ENCODE peak calls at places on chromosomes 6 and 20, in ten cellular contexts. H, E, G, Z, M, W, J, F, I and K are unnamed samples.

GRCh38 chr6:116695398-116695797 is 14.4 kb downstream of the KPNA5 start:
- DNase-seq in H (no peak), Z (no peak), I (no peak), W (no peak), E (no peak), G (no peak), M (no peak), J (no peak), F (no peak), K (no peak)

GRCh38 chr6:39493174-39493573 is 170.7 kb upstream of the KCNK16 start:
- DNase-seq in F (no peak), E (no peak), G (no peak), I (no peak), W (no peak), Z (no peak), H (no peak), M (no peak), J (no peak), K (no peak)

GRCh38 chr20:51864967-51865366 is 62.6 kb upstream of the SALL4 start:
- DNase-seq in H (no peak), F (no peak), I (no peak), Z (no peak), E (no peak), M (no peak), J (no peak), W (no peak), G (no peak), K (no peak)

GRCh38 chr6:162301128-162301527 is 426.4 kb downstream of the PRKN start:
- DNase-seq in I (no peak), F (no peak), M (no peak), W (no peak), G (no peak), J (no peak), E (no peak), Z (no peak), H (no peak), K (no peak)

GRCh38 chr6:76706566-76706965 is 634.1 kb upstream of the IMPG1 start:
- DNase-seq in H (no peak), F (no peak), J (no peak), W (no peak), I (no peak), Z (no peak), G (no peak), M (no peak), E (no peak), K (no peak)

GRCh38 chr6:113299526-113299925 is 557.6 kb upstream of the MARCKS start:
- DNase-seq in J (no peak), I (no peak), M (no peak), G (no peak), H (no peak), W (peak), E (no peak), Z (no peak), F (no peak), K (no peak)

GRCh38 chr6:94510877-94511276 is 1066.5 kb upstream of the MANEA start:
- DNase-seq in H (no peak), F (no peak), M (no peak), G (no peak), Z (no peak), E (no peak), I (no peak), W (no peak), J (no peak), K (no peak)

GRCh38 chr6:155314773-155315515 is 660 bp upstream of the TFB1M start:
- DNase-seq in F (peak), E (peak), H (no peak), G (no peak), I (peak), J (peak), M (peak), W (peak), Z (peak), K (peak)

GRCh38 chr6:158222066-158222465 is 53.9 kb downstream of the GTF2H5 start:
- DNase-seq in Z (no peak), H (no peak), G (no peak), J (no peak), E (no peak), W (no peak), I (no peak), M (no peak), F (no peak), K (no peak)

GRCh38 chr6:48476257-48476656 is 365.3 kb upstream of the PTCHD4 start:
- DNase-seq in W (peak), J (no peak), Z (no peak), F (peak), I (no peak), H (no peak), E (no peak), M (no peak), G (no peak), K (no peak)

GRCh38 chr20:51211191-51211590 is 188.3 kb upstream of the KCNG1 start:
- DNase-seq in M (no peak), J (no peak), W (no peak), Z (no peak), G (no peak), F (no peak), E (no peak), I (no peak), H (peak), K (peak)

GRCh38 chr20:2751868-2752630 is 48.4 kb downstream of the CPXM1 start:
- DNase-seq in H (peak), I (peak), M (peak), J (peak), Z (no peak), F (peak), G (peak), W (no peak), E (no peak), K (peak)

GRCh38 chr6:37628611-37629320 is 68.9 kb downstream of the MDGA1 start:
- DNase-seq in I (no peak), M (no peak), G (no peak), E (no peak), Z (no peak), H (no peak), J (no peak), W (peak), F (no peak), K (no peak)

GRCh38 chr6:152127429-152128165 is 320.1 kb downstream of the ESR1 start:
- DNase-seq in H (no peak), E (no peak), I (no peak), J (no peak), M (no peak), W (no peak), G (no peak), Z (no peak), F (no peak), K (no peak)

GRCh38 chr20:41650221-41650948 is 32.2 kb upstream of the CHD6 start:
- DNase-seq in W (no peak), M (no peak), J (no peak), G (no peak), Z (no peak), I (peak), E (no peak), F (no peak), H (peak), K (peak)

GRCh38 chr6:18148304-18149025 is 6.4 kb downstream of the TPMT start:
- DNase-seq in G (no peak), J (peak), W (peak), Z (no peak), H (no peak), E (no peak), F (peak), I (no peak), M (peak), K (peak)

GRCh38 chr6:7144810-7145209 is 37.0 kb downstream of the RREB1 start:
- DNase-seq in E (no peak), W (no peak), J (no peak), Z (no peak), M (no peak), H (no peak), I (no peak), F (no peak), G (no peak), K (no peak)

GRCh38 chr6:131999545-132000146 is 48.5 kb upstream of the CCN2 start:
- DNase-seq in J (no peak), F (no peak), H (no peak), G (no peak), W (no peak), I (no peak), M (no peak), Z (no peak), E (no peak), K (no peak)

GRCh38 chr6:52596371-52597028 is 19.6 kb upstream of the TRAM2 start:
- DNase-seq in E (no peak), Z (no peak), J (no peak), W (peak), F (no peak), G (no peak), M (no peak), H (no peak), I (no peak), K (no peak)

GRCh38 chr20:21361266-21361665 is 36.1 kb downstream of the NKX2-4 start:
- DNase-seq in Z (no peak), W (peak), J (no peak), E (no peak), M (no peak), F (no peak), G (no peak), H (no peak), I (no peak), K (no peak)

GRCh38 chr20:13142143-13142542 is 78.9 kb upstream of the ISM1 start:
- DNase-seq in H (no peak), M (no peak), G (no peak), E (no peak), Z (no peak), W (no peak), I (no peak), F (no peak), J (no peak), K (no peak)

GRCh38 chr20:41124451-41125094 is 12.8 kb upstream of the PLCG1 start:
- DNase-seq in Z (no peak), H (no peak), M (peak), G (no peak), J (no peak), E (no peak), W (no peak), F (no peak), I (no peak), K (peak)

GRCh38 chr6:23329091-23329490 is 759.7 kb downstream of the HDGFL1 start:
- DNase-seq in M (no peak), F (no peak), J (no peak), H (no peak), G (no peak), E (no peak), Z (no peak), I (no peak), W (no peak), K (no peak)

GRCh38 chr20:54173653-54174451 is at the start of gene CYP24A1:
- DNase-seq in I (no peak), W (no peak), F (peak), E (no peak), H (no peak), G (no peak), M (no peak), J (no peak), Z (no peak), K (peak)
- TF ChIP-seq POLR2A in I (no peak), W (no peak), F (peak), E (no peak), H (no peak), G (no peak), M (no peak), J (no peak), Z (no peak), K (no peak)

GRCh38 chr20:36462440-36463211 is 78.7 kb upstream of the MYL9 start:
- DNase-seq in J (peak), F (no peak), M (peak), I (peak), E (peak), Z (peak), H (peak), G (peak), W (peak), K (peak)

GRCh38 chr20:36461600-36462439 is 79.5 kb upstream of the MYL9 start:
- DNase-seq in E (peak), W (peak), G (peak), Z (peak), H (peak), M (peak), F (peak), J (peak), I (peak), K (peak)

GRCh38 chr20:36465109-36466080 is 75.9 kb upstream of the MYL9 start:
- DNase-seq in F (peak), J (peak), Z (peak), H (no peak), G (no peak), I (peak), M (peak), W (peak), E (no peak), K (peak)

GRCh38 chr20:36463212-36464061 is 77.9 kb upstream of the MYL9 start:
- DNase-seq in M (no peak), E (no peak), W (no peak), Z (peak), G (no peak), I (no peak), J (no peak), F (no peak), H (no peak), K (no peak)

DNA sequence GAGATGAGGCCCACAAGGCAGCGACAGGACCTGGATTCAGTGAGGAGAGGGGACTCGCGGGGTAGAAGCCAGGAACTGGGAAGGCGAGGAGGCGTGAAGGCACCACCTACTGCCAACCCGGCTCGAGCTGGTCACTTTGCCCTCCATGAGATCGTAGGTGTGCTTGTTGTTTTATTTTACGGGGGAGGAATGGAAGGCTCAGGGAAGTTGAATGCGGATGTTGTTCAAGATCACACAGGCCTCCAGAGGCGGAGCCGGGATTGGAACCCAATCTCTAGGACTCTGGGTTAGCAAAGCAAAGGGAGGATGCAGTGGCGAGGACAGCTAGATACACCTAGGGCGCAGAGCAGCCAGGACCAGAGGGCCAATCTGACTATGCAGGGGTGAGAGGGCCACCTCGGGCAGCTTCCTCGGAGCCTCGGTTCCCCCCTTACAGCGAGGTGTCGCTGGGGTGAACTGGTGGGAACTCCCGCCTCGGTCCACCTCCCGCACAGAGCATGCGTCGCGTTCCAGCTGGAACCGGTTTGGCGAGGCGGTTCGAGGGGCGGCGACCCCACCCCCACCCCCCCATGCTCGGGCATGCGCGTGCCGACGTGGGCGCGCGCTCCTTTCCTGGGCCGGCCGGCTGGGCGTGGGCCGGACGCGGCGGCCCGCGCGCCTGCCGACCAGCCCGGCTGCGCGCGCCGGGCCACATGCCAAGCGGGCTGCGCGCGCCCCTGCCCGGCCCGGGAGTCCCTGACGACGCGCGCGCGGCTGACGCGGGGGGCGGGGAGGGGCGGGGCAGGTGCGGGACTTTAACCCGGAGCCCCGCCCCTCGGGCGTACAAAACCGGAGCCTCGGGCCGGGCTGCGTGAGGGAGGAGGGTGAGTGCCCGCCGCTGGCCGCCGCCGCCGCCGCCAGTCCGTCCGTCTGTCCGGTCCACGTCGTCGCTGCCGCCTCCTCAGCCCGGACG is 80.4 kb upstream of the MYL9 start:
- DNase-seq in H (peak), Z (peak), J (peak), G (peak), I (peak), F (peak), M (peak), E (peak), W (peak), K (peak)
- TF ChIP-seq POLR2A in H (peak), Z (peak), J (peak), G (peak), I (peak), F (peak), M (peak), E (peak), W (peak), K (peak)

DNA sequence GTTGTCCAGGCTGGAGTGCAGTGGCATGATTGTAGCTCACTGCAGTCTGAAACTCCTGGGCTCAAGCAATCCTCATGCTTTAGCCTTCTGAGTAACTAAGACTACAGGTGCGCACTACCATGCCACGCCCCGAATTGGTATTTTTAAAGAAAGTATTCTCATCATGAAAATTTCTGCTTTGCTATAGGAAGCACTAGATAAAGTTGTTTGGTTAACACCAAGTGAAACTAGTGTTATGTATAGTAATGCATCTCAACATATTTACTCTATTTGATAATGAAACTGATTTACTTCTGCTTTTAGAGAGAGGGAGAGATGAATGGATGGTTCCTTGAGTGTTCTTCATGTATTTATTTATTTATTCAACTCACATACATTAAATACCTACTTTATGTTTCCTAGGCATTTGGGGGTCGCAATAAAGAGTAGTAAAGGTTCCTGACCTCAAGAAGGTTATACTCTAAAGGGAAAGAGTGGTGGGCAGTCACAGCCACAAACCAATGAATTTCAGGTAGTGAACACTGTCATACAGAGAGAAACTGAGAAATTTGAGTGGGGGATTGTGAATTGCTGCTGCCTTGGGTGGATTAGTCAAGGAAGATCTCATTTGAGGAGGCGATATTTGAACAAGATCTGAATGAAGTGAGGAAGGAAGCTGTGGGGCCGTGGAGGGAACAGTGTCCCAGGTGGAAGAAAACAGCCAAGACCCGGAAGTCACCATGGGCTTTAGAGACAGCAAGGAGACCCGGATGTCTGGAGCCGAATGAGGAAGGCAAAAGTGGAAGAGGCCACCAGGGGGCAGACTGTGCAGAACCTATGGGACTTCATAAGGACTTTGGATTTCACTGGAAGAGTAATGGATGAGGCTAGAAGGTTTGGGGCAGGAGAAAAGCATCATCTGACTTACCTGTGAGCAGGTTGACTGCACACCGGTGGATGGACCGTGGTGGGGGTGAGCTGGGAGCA is 185.6 kb downstream of the TSHZ2 start:
- DNase-seq in M (peak), E (no peak), I (peak), F (peak), Z (no peak), H (no peak), W (peak), J (no peak), G (peak), K (peak)
- TF ChIP-seq POLR2A in M (no peak), E (no peak), I (no peak), F (no peak), Z (no peak), H (no peak), W (no peak), J (no peak), G (no peak), K (no peak)

DNA sequence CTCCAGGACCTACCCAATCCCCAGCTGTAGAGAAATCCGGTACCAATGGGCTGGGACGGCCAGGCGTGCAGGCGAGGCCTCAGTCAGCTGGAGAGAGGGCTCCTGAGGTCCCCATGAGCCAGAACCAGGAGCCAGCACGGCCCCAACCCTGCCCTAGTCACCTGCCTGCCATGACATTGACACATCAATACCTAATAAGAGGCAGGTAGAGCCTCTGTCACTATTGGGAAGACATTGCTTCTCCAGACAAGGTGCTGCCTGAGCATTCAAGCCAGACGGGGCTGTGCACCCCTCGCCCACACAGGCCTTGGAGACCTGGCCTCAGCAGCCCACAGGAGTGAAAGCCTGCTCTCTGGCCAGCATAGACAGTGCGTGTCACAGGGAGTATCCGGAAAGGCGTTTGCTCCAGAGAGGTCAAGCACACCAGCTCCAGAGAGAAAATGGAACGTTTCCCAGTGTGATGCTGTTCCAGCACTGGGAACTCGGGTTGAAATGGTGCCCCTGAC is 3.5 kb downstream of the DLL1 start:
- DNase-seq in M (peak), F (no peak), J (no peak), I (no peak), Z (no peak), W (no peak), E (no peak), H (no peak), G (no peak), K (no peak)
- TF ChIP-seq POLR2A in M (no peak), F (no peak), J (no peak), I (no peak), Z (no peak), W (no peak), E (no peak), H (no peak), G (no peak), K (no peak)

GRCh38 chr6:145814501-145815350 is at the start of gene FBXO30:
- DNase-seq in I (peak), W (peak), J (peak), H (peak), E (peak), Z (peak), G (peak), F (peak), M (peak), K (peak)
- TF ChIP-seq POLR2A in I (peak), W (peak), J (peak), H (peak), E (peak), Z (peak), G (peak), F (peak), M (peak), K (peak)

DNA sequence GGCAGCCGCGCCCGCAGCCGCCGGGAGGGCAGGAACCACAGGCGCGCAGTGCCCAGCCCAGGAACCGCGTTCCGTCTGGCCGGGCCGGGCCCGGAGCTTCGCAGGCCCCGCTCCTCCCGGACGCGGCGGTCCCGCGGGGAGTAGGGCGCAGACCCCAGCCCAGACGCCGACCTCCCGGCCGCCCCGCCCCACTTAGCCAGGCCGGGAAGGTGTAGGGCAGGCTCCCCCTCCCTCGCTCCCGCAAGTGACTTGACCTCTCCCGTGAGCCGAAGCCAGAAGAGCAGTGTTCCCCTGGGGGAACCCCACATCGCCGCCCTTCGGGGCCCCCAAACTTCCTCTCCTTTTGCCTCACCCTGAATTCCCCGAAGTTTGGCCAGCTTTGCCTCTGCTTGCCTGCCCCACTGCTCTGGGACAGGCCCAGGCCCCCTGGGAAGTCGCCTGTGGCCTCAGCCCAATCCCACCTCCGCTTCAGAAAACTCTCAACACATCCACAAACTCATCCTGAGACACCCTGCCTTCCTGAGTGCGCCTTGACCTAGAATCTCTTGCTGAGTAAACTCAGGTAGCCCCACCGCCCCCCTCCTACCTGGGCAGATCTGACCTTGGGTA is 490 bp upstream of the NOL4L start:
- DNase-seq in H (no peak), I (no peak), M (no peak), E (no peak), Z (no peak), J (no peak), W (no peak), F (no peak), G (peak), K (no peak)
- TF ChIP-seq POLR2A in H (no peak), I (no peak), M (no peak), E (no peak), Z (no peak), J (no peak), W (no peak), F (no peak), G (no peak), K (no peak)